ENCODE peak calls at places on chromosome 10, in six cellular contexts. T is tibial nerve, P is body of pancreas, O is heart left ventricle, C is adrenal gland, Q is transverse colon. U is an unnamed sample. For H3K4me1, the result is how much of the 10 kb centered on the place peaks cover.

GRCh38 chr10:133169173-133169947 is 9.3 kb downstream of the KNDC1 start:
- DNase-seq in P (no peak), T (no peak), O (no peak), Q (no peak), C (peak), U (no peak)

GRCh38 chr10:30166929-30167328 is 107.5 kb upstream of the JCAD start:
- DNase-seq in P (no peak), T (no peak), O (no peak), Q (no peak), C (no peak), U (no peak)

GRCh38 chr10:97485647-97486281 is 12.5 kb downstream of the MMS19 start:
- DNase-seq in C (no peak), Q (no peak), P (no peak), O (no peak), T (no peak), U (no peak)

GRCh38 chr10:80382989-80383388 is 25.4 kb upstream of the PRXL2A start:
- DNase-seq in Q (peak), T (peak), P (peak), O (peak), C (peak), U (no peak)

GRCh38 chr10:17802966-17803365 is 6.2 kb upstream of the MRC1 start:
- DNase-seq in T (no peak), P (no peak), C (no peak), Q (no peak), O (no peak), U (no peak)

GRCh38 chr10:78802866-78803265 is 265.9 kb upstream of the ZMIZ1 start:
- DNase-seq in T (peak), Q (peak), C (peak), P (peak), O (peak), U (peak)

GRCh38 chr10:15265558-15265957 is 97.1 kb upstream of the NMT2 start:
- DNase-seq in Q (no peak), C (no peak), P (no peak), T (no peak), O (no peak), U (no peak)

GRCh38 chr10:13302821-13303555 is 3.1 kb upstream of the PHYH start:
- DNase-seq in Q (no peak), T (no peak), O (no peak), P (no peak), C (no peak), U (no peak)

GRCh38 chr10:110416776-110417732 is 80.7 kb upstream of the DUSP5 start:
- DNase-seq in T (no peak), O (no peak), P (no peak), C (no peak), Q (peak), U (no peak)
- H3K27ac ChIP-seq in T (peak), O (no peak), P (no peak), C (no peak), Q (peak), U (no peak)

GRCh38 chr10:62652564-62652963 is 152.0 kb upstream of the ADO start:
- DNase-seq in Q (no peak), P (no peak), T (no peak), C (no peak), O (no peak), U (no peak)
- H3K4me1 ChIP-seq in Q (under half), P (under half), T (under half), C (under half), O (under half), U (under half)

DNA sequence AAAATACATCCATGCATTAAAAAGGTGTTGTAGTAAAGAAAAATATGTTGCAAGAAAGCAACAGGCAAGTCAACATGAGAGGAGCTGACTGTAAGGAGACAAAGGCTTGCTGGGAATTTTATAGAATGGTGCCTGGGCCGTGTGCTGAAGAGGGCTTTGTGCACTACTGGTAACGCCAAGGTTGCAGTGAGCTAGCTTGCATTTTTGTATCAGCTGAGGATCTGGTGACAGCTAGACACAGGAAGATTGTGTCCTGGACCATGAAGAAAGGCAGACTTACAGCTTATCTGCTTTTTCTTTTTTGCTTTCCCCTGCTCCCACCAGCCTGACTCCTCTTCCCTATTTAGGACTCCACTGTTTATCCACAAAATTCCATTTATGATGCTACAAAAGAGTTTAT is 88.4 kb downstream of the SEC23IP start:
- DNase-seq in O (no peak), C (no peak), Q (no peak), T (no peak), P (no peak), U (no peak)
- TF ChIP-seq POLR2A in O (no peak), C (no peak), Q (no peak), T (no peak), P (no peak), U (no peak)

DNA sequence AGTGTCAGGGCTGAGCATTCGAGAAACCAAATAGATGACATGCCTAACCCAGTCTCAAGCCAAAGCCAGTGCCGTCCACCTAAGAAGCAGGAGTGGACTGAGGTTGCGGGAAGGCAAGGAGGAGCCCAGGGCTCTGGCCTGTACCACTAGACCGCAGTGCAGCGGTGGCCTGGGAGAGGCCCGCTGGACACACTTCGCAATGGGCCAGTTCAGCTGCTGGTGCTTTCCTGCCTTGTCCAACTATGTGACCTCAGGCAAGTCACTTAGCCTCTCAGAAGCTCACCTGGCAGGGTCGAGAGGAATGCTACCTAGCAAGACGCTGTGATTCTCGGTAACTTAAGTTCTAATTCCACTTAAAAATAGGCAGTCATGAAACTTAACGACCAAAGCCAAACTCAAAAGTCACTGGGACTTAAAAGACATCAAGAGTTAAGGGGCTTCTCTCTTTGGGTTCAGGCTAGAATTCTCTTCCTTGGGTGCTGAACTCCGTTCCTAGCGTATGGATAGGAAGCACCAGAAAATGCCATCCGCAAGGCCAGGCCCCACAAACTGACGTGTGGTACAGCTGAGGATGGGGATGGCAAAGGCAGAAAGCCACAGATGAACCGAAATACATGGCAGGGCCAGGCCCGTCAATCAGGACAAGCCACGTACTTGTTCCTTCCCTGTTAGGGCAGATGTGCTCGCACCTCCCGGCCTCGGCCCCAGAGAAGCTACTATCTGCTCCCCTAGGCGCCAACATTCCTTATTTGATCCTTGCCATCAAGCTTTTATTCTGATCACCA is 34.2 kb downstream of the CTBP2 start:
- DNase-seq in Q (no peak), P (no peak), T (no peak), C (peak), O (no peak), U (no peak)
- H3K27ac ChIP-seq in Q (peak), P (peak), T (no peak), C (no peak), O (no peak), U (peak)

U was measured in gastrocnemius medialis.